ENCODE peak calls at places on chromosomes 5 and 9, in ten cellular contexts. U is sigmoid colon, Z is GM12878, F is GM12892, I is HCT116, P is upper lobe of left lung, S is SK-N-SH, M is K562, D is GM12891, V is Panc1. E is an unnamed sample.

GRCh38 chr5:53343187-53343586 is 137.2 kb upstream of the FST start:
- DNase-seq in U (no peak), Z (no peak), F (no peak), I (no peak), P (no peak), S (no peak), M (no peak), D (no peak), V (no peak), E (no peak)

GRCh38 chr5:141703133-141703561 is 21.1 kb upstream of the ARAP3 start:
- DNase-seq in U (no peak), Z (no peak), F (no peak), I (no peak), P (no peak), S (no peak), M (no peak), D (no peak), V (no peak), E (no peak)

GRCh38 chr5:5645198-5645597 is 222.7 kb downstream of the ICE1 start:
- DNase-seq in U (no peak), Z (no peak), F (no peak), I (no peak), P (no peak), S (no peak), M (no peak), D (no peak), V (no peak), E (no peak)

GRCh38 chr5:72374844-72375243 is 54.7 kb downstream of the PTCD2 start:
- DNase-seq in U (no peak), Z (no peak), F (no peak), I (no peak), P (no peak), S (no peak), M (no peak), D (no peak), V (no peak), E (no peak)

GRCh38 chr5:108079754-108080153 is 302.1 kb downstream of the FBXL17 start:
- DNase-seq in U (no peak), Z (no peak), F (no peak), I (no peak), P (no peak), S (no peak), M (no peak), D (no peak), V (no peak), E (no peak)

GRCh38 chr5:168356592-168356991 is 65.1 kb downstream of the WWC1 start:
- DNase-seq in U (peak), Z (no peak), F (no peak), I (no peak), P (no peak), S (no peak), M (no peak), D (no peak), V (no peak), E (peak)

GRCh38 chr5:54632131-54632551 is 114.6 kb downstream of the SNX18 start:
- DNase-seq in U (no peak), Z (no peak), F (no peak), I (no peak), P (no peak), S (no peak), M (no peak), D (no peak), V (no peak), E (no peak)

GRCh38 chr5:158756873-158757272 is 342.8 kb downstream of the EBF1 start:
- DNase-seq in U (no peak), Z (no peak), F (no peak), I (no peak), P (no peak), S (no peak), M (no peak), D (no peak), V (no peak), E (no peak)

GRCh38 chr9:127166651-127167524 is 44.5 kb upstream of the ANGPTL2 start:
- DNase-seq in U (peak), Z (peak), F (peak), I (peak), P (no peak), S (no peak), M (peak), D (peak), V (no peak), E (peak)

GRCh38 chr5:149345892-149346222 is 558 bp downstream of the GRPEL2 start:
- DNase-seq in U (no peak), Z (no peak), F (no peak), I (no peak), P (no peak), S (no peak), M (no peak), D (no peak), V (no peak), E (no peak)

GRCh38 chr5:72621576-72621975 is 114.4 kb upstream of the ZNF366 start:
- DNase-seq in U (no peak), Z (no peak), F (no peak), I (no peak), P (no peak), S (no peak), M (no peak), D (no peak), V (no peak), E (no peak)

GRCh38 chr5:33877483-33877882 is 14.3 kb downstream of the ADAMTS12 start:
- DNase-seq in U (no peak), Z (no peak), F (no peak), I (no peak), P (no peak), S (no peak), M (no peak), D (no peak), V (no peak), E (no peak)

GRCh38 chr9:129338701-129339445 is 160.8 kb upstream of the IER5L start:
- DNase-seq in U (no peak), Z (no peak), F (no peak), I (no peak), P (no peak), S (no peak), M (no peak), D (no peak), V (no peak), E (peak)

GRCh38 chr5:179154991-179155955 is 95.1 kb downstream of the ZNF354C start:
- DNase-seq in U (peak), Z (no peak), F (no peak), I (no peak), P (no peak), S (peak), M (no peak), D (no peak), V (no peak), E (no peak)

GRCh38 chr5:123119334-123119986 is 30.4 kb downstream of the PRDM6 start:
- DNase-seq in U (no peak), Z (no peak), F (no peak), I (peak), P (peak), S (no peak), M (no peak), D (no peak), V (no peak), E (no peak)

GRCh38 chr5:168613996-168614395 is 34.8 kb upstream of the PANK3 start:
- DNase-seq in U (no peak), Z (no peak), F (no peak), I (no peak), P (no peak), S (no peak), M (no peak), D (no peak), V (no peak), E (no peak)

GRCh38 chr5:175706499-175706898 is 48.6 kb downstream of the HRH2 start:
- DNase-seq in U (peak), Z (no peak), F (no peak), I (no peak), P (no peak), S (no peak), M (no peak), D (no peak), V (no peak), E (peak)

GRCh38 chr9:113152699-113153098 is 1.9 kb downstream of the SLC31A2 start:
- DNase-seq in U (no peak), Z (no peak), F (no peak), I (no peak), P (no peak), S (no peak), M (peak), D (no peak), V (no peak), E (no peak)

GRCh38 chr9:95048225-95049087 is 269.1 kb downstream of the FANCC start:
- DNase-seq in U (no peak), Z (no peak), F (peak), I (no peak), P (peak), S (peak), M (peak), D (peak), V (no peak), E (peak)

GRCh38 chr9:111443454-111443853 is 40.7 kb downstream of the ECPAS start:
- DNase-seq in U (no peak), Z (no peak), F (no peak), I (no peak), P (no peak), S (no peak), M (no peak), D (no peak), V (no peak), E (no peak)

GRCh38 chr9:16257604-16258003 is 612.9 kb downstream of the BNC2 start:
- DNase-seq in U (no peak), Z (no peak), F (no peak), I (no peak), P (no peak), S (no peak), M (no peak), D (no peak), V (no peak), E (no peak)

GRCh38 chr5:136028782-136029742 is at the start of gene TGFBI:
- DNase-seq in U (peak), Z (no peak), F (no peak), I (no peak), P (peak), S (peak), M (peak), D (no peak), V (no peak), E (peak)
- TF ChIP-seq POLR2AphosphoS5 in U (peak), Z (no peak), F (no peak), I (no peak), P (no peak), S (peak), M (no peak), D (no peak), V (peak), E (peak)

DNA sequence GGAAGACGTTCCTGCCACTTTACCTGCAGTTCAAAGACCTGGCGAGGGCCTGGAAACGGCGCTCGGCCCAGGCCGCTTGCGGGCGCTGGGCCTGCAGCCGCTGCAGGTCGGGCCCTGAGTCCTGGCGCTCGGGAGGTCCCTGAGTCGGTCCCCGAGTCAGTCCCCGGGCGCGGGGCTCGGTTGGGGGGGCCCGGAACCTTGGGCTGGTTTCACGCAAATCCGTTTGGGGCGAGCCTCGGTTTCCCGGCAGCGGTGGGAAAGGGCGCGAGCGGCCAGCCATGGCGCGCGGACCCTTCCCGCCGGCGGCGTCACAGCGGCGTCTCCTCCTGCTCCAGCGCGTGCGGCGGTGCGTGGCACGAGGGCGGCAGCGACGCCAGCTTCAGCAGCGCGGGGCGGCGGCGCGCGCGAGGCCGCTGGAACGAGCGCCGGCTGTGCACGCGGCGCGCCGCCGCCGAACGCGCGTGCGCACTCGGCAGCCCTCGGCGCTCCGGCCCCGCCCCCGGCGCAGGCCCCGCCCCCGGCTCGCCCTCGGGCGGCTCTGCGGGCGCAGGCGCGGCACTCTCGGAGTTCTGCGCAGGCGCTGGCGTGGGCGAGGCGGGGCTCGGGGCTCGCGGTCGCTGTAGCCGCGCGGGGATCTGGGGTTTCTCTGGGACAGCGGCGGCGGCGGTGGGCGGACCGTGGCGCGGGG is 29.8 kb downstream of the EXOC3 start:
- DNase-seq in U (peak), Z (no peak), F (peak), I (peak), P (peak), S (peak), M (peak), D (peak), V (no peak), E (peak)
- TF ChIP-seq POLR2AphosphoS5 in U (peak), Z (peak), F (peak), I (peak), P (peak), S (no peak), M (peak), D (peak), V (peak), E (peak)

GRCh38 chr9:125407974-125408900 is 146.6 kb downstream of the GAPVD1 start:
- DNase-seq in U (peak), Z (no peak), F (peak), I (no peak), P (peak), S (peak), M (peak), D (peak), V (no peak), E (peak)
- TF ChIP-seq POLR2AphosphoS5 in U (no peak), Z (no peak), F (no peak), I (peak), P (no peak), S (no peak), M (no peak), D (no peak), V (peak), E (no peak)

GRCh38 chr5:96816991-96817390 is 9.2 kb upstream of the ERAP1 start:
- DNase-seq in U (no peak), Z (no peak), F (no peak), I (no peak), P (no peak), S (no peak), M (no peak), D (no peak), V (no peak), E (no peak)

GRCh38 chr5:96819806-96820205 is 12.1 kb upstream of the ERAP1 start:
- DNase-seq in U (no peak), Z (no peak), F (no peak), I (no peak), P (no peak), S (no peak), M (no peak), D (no peak), V (no peak), E (no peak)

GRCh38 chr5:96817496-96817895 is 9.8 kb upstream of the ERAP1 start:
- DNase-seq in U (no peak), Z (no peak), F (no peak), I (no peak), P (no peak), S (no peak), M (no peak), D (no peak), V (no peak), E (no peak)

GRCh38 chr5:96812851-96813250 is 5.1 kb upstream of the ERAP1 start:
- DNase-seq in U (no peak), Z (no peak), F (no peak), I (no peak), P (no peak), S (no peak), M (peak), D (no peak), V (no peak), E (no peak)

GRCh38 chr5:96816430-96816939 is 8.7 kb upstream of the ERAP1 start:
- DNase-seq in U (no peak), Z (peak), F (no peak), I (no peak), P (no peak), S (no peak), M (no peak), D (no peak), V (no peak), E (no peak)
- TF ChIP-seq POLR2AphosphoS5 in U (no peak), Z (peak), F (no peak), I (no peak), P (no peak), S (no peak), M (no peak), D (no peak), V (no peak), E (no peak)

GRCh38 chr5:115419794-115420585 is 123.5 kb upstream of the CCDC112 start:
- DNase-seq in U (no peak), Z (no peak), F (no peak), I (peak), P (no peak), S (no peak), M (no peak), D (no peak), V (no peak), E (no peak)
- TF ChIP-seq POLR2AphosphoS5 in U (no peak), Z (no peak), F (no peak), I (no peak), P (peak), S (no peak), M (no peak), D (no peak), V (no peak), E (peak)

GRCh38 chr5:81629986-81630385 is 120.9 kb downstream of the SSBP2 start:
- DNase-seq in U (no peak), Z (no peak), F (no peak), I (no peak), P (no peak), S (no peak), M (no peak), D (no peak), V (no peak), E (no peak)
- TF ChIP-seq POLR2AphosphoS5 in U (no peak), Z (no peak), F (no peak), I (no peak), P (no peak), S (no peak), M (no peak), D (no peak), V (no peak), E (no peak)

GRCh38 chr9:35609001-35609819 is 4.1 kb downstream of the TESK1 start:
- DNase-seq in U (peak), Z (no peak), F (no peak), I (no peak), P (peak), S (no peak), M (no peak), D (no peak), V (no peak), E (no peak)
- TF ChIP-seq POLR2AphosphoS5 in U (no peak), Z (no peak), F (no peak), I (no peak), P (no peak), S (no peak), M (no peak), D (no peak), V (no peak), E (no peak)

DNA sequence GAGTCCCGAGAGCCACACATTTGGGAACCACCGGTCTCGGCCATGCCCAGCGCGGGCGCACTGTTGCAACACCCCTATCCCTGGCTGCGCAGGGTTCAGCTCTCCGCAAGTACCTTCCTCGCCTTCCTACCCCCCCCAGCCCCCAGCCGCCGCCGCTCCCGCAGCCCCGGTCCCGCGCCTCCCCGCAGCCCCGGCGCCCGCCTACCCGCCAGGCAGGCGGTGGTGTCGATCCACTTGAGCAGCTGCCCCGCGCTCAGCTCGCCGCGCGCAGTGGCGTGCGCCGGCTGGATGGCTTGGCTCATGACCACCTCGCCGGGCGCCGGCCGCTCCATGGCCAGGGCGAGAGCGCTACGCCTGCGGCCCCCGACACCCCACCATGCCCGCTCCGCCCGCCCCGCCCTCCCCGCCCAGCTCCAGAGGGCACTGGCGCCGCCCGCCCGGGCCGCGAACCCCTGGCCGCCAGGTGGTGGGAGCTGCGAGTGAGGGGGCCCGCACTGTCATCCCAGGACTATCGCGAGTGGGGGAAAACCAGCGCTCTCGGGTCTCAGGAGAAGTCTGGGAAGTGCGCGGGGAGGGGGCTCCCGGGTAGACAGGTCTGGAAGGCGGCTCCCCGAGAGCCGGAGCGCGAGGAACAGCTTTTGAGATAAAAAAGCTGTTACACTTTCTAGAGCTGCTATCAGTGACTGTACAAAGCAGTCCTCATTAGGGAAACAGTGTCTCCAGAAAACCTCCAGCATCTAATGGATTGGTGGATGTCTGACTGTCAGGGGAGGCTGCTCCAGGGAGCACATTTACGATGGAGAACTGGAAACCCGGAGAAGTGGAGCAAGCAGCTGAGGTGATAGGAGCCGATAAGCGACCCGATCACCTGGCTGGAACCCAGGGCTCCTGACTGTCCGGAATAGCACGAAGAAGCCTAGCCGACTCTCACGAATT is at the start of gene ACOT12:
- DNase-seq in U (peak), Z (no peak), F (no peak), I (no peak), P (peak), S (peak), M (no peak), D (peak), V (no peak), E (no peak)
- TF ChIP-seq POLR2AphosphoS5 in U (no peak), Z (no peak), F (no peak), I (no peak), P (no peak), S (no peak), M (no peak), D (no peak), V (no peak), E (no peak)

E was measured in stomach.